ENCODE peak calls at places on chromosomes 6 and 20, in seven cellular contexts. G is CD4-positive, alpha-beta T cell; K is AG04450; Z is dorsolateral prefrontal cortex; W is uterus; S is Peyer's patch; U is CD8-positive, alpha-beta T cell. H is an unnamed sample.
A peak's percentile ranks its signal among the peaks of the same experiment; 100 is the strongest.

GRCh38 chr20:46400828-46401477 is 5.5 kb downstream of the ELMO2 start:
- DNase-seq in S (no peak), K (no peak), G (no peak), Z (no peak), U (peak; percentile 7), W (no peak), H (no peak)

GRCh38 chr6:123527406-123527805 is 109.3 kb downstream of the TRDN start:
- DNase-seq in K (no peak), U (no peak), S (no peak), W (no peak), Z (no peak), G (no peak), H (no peak)

GRCh38 chr6:84774174-84775158 is 10.1 kb upstream of the TBX18 start:
- DNase-seq in U (no peak), Z (no peak), G (no peak), W (no peak), S (no peak), K (no peak), H (no peak)

GRCh38 chr6:157434349-157435016 is 53.5 kb downstream of the ZDHHC14 start:
- DNase-seq in G (no peak), K (no peak), S (no peak), U (no peak), W (peak; percentile 57), Z (peak; percentile 48), H (no peak)

GRCh38 chr20:37511605-37512275 is 9.3 kb upstream of the NNAT start:
- DNase-seq in G (no peak), K (no peak), U (no peak), Z (no peak), S (no peak), W (no peak), H (no peak)

GRCh38 chr6:11318835-11319813 is 86.7 kb upstream of the NEDD9 start:
- DNase-seq in K (no peak), Z (no peak), G (no peak), W (no peak), S (no peak), U (no peak), H (no peak)

GRCh38 chr20:39880890-39881289 is 808.1 kb downstream of the MAFB start:
- DNase-seq in Z (no peak), S (no peak), U (no peak), K (no peak), G (no peak), W (no peak), H (no peak)

GRCh38 chr6:35089935-35090505 is 51.1 kb downstream of the TCP11 start:
- DNase-seq in K (peak; percentile 42), S (no peak), Z (no peak), G (no peak), W (no peak), U (no peak), H (no peak)

GRCh38 chr6:78031228-78031627 is 378.4 kb downstream of the MEI4 start:
- DNase-seq in G (no peak), Z (no peak), W (no peak), K (no peak), S (no peak), U (no peak), H (no peak)

GRCh38 chr6:94510877-94511276 is 1066.5 kb upstream of the MANEA start:
- DNase-seq in S (no peak), W (no peak), U (no peak), G (no peak), Z (no peak), K (no peak), H (no peak)

GRCh38 chr6:111683749-111684267 is 78.1 kb upstream of the TRAF3IP2 start:
- DNase-seq in Z (no peak), K (peak; percentile 18), W (peak; percentile 58), U (no peak), G (no peak), S (no peak), H (no peak)

GRCh38 chr20:7094438-7094997 is 327.0 kb downstream of the BMP2 start:
- DNase-seq in U (no peak), W (no peak), Z (no peak), S (no peak), K (no peak), G (no peak), H (no peak)
- TF ChIP-seq CTCF in U (no peak), W (no peak), Z (peak; percentile 63), S (no peak), K (peak; percentile 30), G (no peak), H (peak; percentile 73)

DNA sequence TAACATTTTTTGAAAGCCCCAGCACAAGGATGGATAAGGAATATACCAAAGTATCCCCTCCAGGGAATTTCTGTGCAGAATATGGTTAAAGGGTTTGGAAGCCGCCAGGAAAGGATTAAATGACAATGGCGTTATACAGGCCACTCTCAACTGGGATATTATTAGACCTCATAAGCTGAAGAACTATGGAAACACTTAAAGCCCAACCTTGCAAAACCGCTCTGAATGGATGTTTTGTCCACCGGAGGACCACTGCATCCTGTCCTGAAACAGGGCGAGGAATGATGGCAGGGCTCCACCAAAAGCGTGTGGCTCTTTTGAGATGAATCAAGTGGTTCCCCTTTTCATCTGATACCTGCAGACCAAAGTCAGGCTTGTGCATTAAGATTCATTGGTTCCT is 32.4 kb downstream of the NFATC2 start:
- DNase-seq in Z (no peak), S (no peak), W (no peak), U (no peak), K (no peak), G (no peak), H (no peak)
- H3K27ac ChIP-seq in Z (no peak overlapping the region), S (no peak overlapping the region), W (no peak overlapping the region), U (no peak overlapping the region), K (no peak overlapping the region), G (no peak overlapping the region), H (no peak overlapping the region)

DNA sequence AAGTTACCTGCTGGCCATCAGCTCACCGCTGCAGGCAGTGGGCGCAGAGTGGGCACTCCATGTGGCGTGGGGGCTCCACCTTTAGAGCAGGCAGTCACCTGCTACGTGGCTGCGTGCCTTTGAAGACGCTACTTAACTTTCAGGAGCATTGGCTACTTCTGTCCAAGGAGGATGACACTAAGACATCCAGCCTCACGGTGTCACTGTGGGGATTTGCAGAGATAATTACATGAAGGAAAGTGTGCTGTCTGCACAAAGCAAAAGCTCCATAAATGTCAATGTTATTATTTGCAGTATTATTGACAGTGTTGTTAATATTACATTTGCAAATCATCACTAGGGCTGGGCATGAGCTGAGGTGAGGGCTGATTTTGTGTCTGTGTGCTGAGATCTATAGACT is 166.0 kb upstream of the SYNDIG1 start:
- DNase-seq in G (no peak), U (no peak), Z (no peak), S (no peak), K (no peak), W (no peak), H (no peak)
- TF ChIP-seq CTCF in G (no peak), U (no peak), Z (peak; percentile 59), S (no peak), K (no peak), W (no peak), H (no peak)

GRCh38 chr20:14860410-14860814 is 523.0 kb upstream of the FLRT3 start:
- DNase-seq in G (no peak), K (no peak), W (peak; percentile 17), U (no peak), Z (peak; percentile 48), S (no peak), H (no peak)

GRCh38 chr20:14861028-14861699 is 523.8 kb upstream of the FLRT3 start:
- DNase-seq in G (no peak), W (no peak), K (no peak), S (no peak), Z (no peak), U (no peak), H (no peak)

GRCh38 chr20:14865169-14865568 is 527.8 kb upstream of the FLRT3 start:
- DNase-seq in U (no peak), G (no peak), Z (no peak), K (no peak), S (no peak), W (no peak), H (no peak)

GRCh38 chr20:14859627-14860026 is 522.2 kb upstream of the FLRT3 start:
- DNase-seq in Z (no peak), S (no peak), W (no peak), U (no peak), G (no peak), K (no peak), H (no peak)
- H3K27ac ChIP-seq in Z (no peak overlapping the region), S (no peak overlapping the region), W (no peak overlapping the region), U (no peak overlapping the region), G (no peak overlapping the region), K (no peak overlapping the region), H (no peak overlapping the region)

GRCh38 chr20:35395728-35396127 is 16.0 kb downstream of the UQCC1 start:
- DNase-seq in W (no peak), K (no peak), G (no peak), S (no peak), U (no peak), Z (no peak), H (no peak)
- TF ChIP-seq CTCF in W (no peak), K (peak; percentile 32), G (no peak), S (no peak), U (no peak), Z (no peak), H (no peak)

GRCh38 chr20:1119128-1119505 is 715 bp downstream of the PSMF1 start:
- DNase-seq in Z (no peak), K (no peak), W (no peak), U (no peak), S (no peak), G (no peak), H (no peak)
- H3K27ac ChIP-seq in Z (peak overlapping the region; percentile 44), K (no peak overlapping the region), W (peak overlapping the region; percentile 65), U (peak overlapping the region; percentile 70), S (peak overlapping the region; percentile 82), G (peak overlapping the region; percentile 72), H (peak overlapping the region; percentile 88)

GRCh38 chr20:4898282-4898681 is 103.0 kb downstream of the SLC23A2 start:
- DNase-seq in S (no peak), U (no peak), W (no peak), Z (no peak), K (peak; percentile 43), G (no peak), H (no peak)
- TF ChIP-seq CTCF in S (no peak), U (no peak), W (no peak), Z (no peak), K (no peak), G (no peak), H (no peak)

GRCh38 chr6:82365011-82365751 is 1.6 kb downstream of the TPBG start:
- DNase-seq in G (no peak), U (no peak), W (peak; percentile 29), K (no peak), S (no peak), Z (no peak), H (no peak)
- H3K27ac ChIP-seq in G (no peak overlapping the region), U (no peak overlapping the region), W (peak overlapping the region; percentile 83), K (peak overlapping the region; percentile 99), S (peak overlapping the region; percentile 47), Z (no peak overlapping the region), H (peak overlapping the region; percentile 95)